ENCODE peak calls at places on chromosomes 16 and 17, in eight cellular contexts. One of them, this sample, is unnamed.

GRCh38 chr17:72525225-72525988 is 404.6 kb downstream of the SOX9 start:
- DNase-seq in HFF-Myc: no peak
- DNase-seq in neural progenitor cell: no peak
- DNase-seq in AG04450: no peak
- DNase-seq in lung: no peak
- DNase-seq in astrocyte of the spinal cord: no peak
- DNase-seq in cardiac fibroblast: no peak
- DNase-seq in BE2C: no peak
- DNase-seq in this sample: no peak

GRCh38 chr16:68756250-68757051 is 19.4 kb downstream of the CDH1 start:
- DNase-seq in BE2C: no peak
- DNase-seq in AG04450: no peak
- DNase-seq in lung: peak; percentile 87
- DNase-seq in HFF-Myc: no peak
- DNase-seq in astrocyte of the spinal cord: no peak
- DNase-seq in cardiac fibroblast: peak; percentile 46
- DNase-seq in neural progenitor cell: no peak
- DNase-seq in this sample: no peak

GRCh38 chr16:711548-712320 is 3.2 kb upstream of the METRN start:
- DNase-seq in AG04450: no peak
- DNase-seq in BE2C: peak; percentile 92
- DNase-seq in lung: peak; percentile 72
- DNase-seq in neural progenitor cell: peak; percentile 91
- DNase-seq in HFF-Myc: no peak
- DNase-seq in astrocyte of the spinal cord: peak; percentile 50
- DNase-seq in cardiac fibroblast: peak; percentile 70
- DNase-seq in this sample: no peak

GRCh38 chr16:67114793-67115192 is 5.1 kb downstream of the PHAF1 start:
- DNase-seq in neural progenitor cell: no peak
- DNase-seq in cardiac fibroblast: no peak
- DNase-seq in lung: no peak
- DNase-seq in BE2C: no peak
- DNase-seq in HFF-Myc: no peak
- DNase-seq in astrocyte of the spinal cord: peak; percentile 6
- DNase-seq in AG04450: no peak
- DNase-seq in this sample: no peak

GRCh38 chr17:27975146-27976011 is 67.1 kb upstream of the NLK start:
- DNase-seq in lung: no peak
- DNase-seq in astrocyte of the spinal cord: peak; percentile 4
- DNase-seq in BE2C: no peak
- DNase-seq in AG04450: peak; percentile 4
- DNase-seq in cardiac fibroblast: peak; percentile 77
- DNase-seq in neural progenitor cell: no peak
- DNase-seq in HFF-Myc: peak; percentile 36
- DNase-seq in this sample: no peak

GRCh38 chr17:35080536-35080935 is 17.0 kb upstream of the RFFL start:
- DNase-seq in neural progenitor cell: no peak
- DNase-seq in cardiac fibroblast: no peak
- DNase-seq in lung: no peak
- DNase-seq in AG04450: no peak
- DNase-seq in HFF-Myc: no peak
- DNase-seq in astrocyte of the spinal cord: no peak
- DNase-seq in BE2C: no peak
- DNase-seq in this sample: no peak

GRCh38 chr16:74695450-74696422 is 4.9 kb downstream of the MLKL start:
- DNase-seq in cardiac fibroblast: peak; percentile 96
- DNase-seq in lung: peak; percentile 91
- DNase-seq in HFF-Myc: peak; percentile 81
- DNase-seq in astrocyte of the spinal cord: peak; percentile 87
- DNase-seq in AG04450: peak; percentile 78
- DNase-seq in neural progenitor cell: peak; percentile 88
- DNase-seq in BE2C: peak; percentile 87
- DNase-seq in this sample: peak; percentile 76

GRCh38 chr16:75764154-75764768 is 38.0 kb upstream of the CPHXL start:
- DNase-seq in lung: peak; percentile 43
- DNase-seq in BE2C: peak; percentile 50
- DNase-seq in astrocyte of the spinal cord: peak; percentile 72
- DNase-seq in AG04450: peak; percentile 32
- DNase-seq in neural progenitor cell: peak; percentile 79
- DNase-seq in cardiac fibroblast: peak; percentile 78
- DNase-seq in HFF-Myc: peak; percentile 43
- DNase-seq in this sample: peak; percentile 9

GRCh38 chr16:87392823-87393679 is 915 bp downstream of the MAP1LC3B start:
- DNase-seq in lung: peak; percentile 57
- DNase-seq in astrocyte of the spinal cord: peak; percentile 54
- DNase-seq in cardiac fibroblast: peak; percentile 55
- DNase-seq in HFF-Myc: no peak
- DNase-seq in neural progenitor cell: peak; percentile 68
- DNase-seq in AG04450: no peak
- DNase-seq in BE2C: peak; percentile 58
- DNase-seq in this sample: no peak

GRCh38 chr16:86576591-86577313 is 1.6 kb upstream of the FOXL1 start:
- DNase-seq in AG04450: peak; percentile 80
- DNase-seq in HFF-Myc: no peak
- DNase-seq in cardiac fibroblast: peak; percentile 43
- DNase-seq in neural progenitor cell: no peak
- DNase-seq in BE2C: no peak
- DNase-seq in astrocyte of the spinal cord: no peak
- DNase-seq in lung: no peak
- DNase-seq in this sample: no peak

GRCh38 chr17:59327136-59327878 is 4.1 kb upstream of the YPEL2 start:
- DNase-seq in lung: no peak
- DNase-seq in BE2C: peak; percentile 22
- DNase-seq in HFF-Myc: no peak
- DNase-seq in cardiac fibroblast: peak; percentile 37
- DNase-seq in astrocyte of the spinal cord: no peak
- DNase-seq in neural progenitor cell: no peak
- DNase-seq in AG04450: no peak
- DNase-seq in this sample: no peak

GRCh38 chr16:88418869-88419268 is 34.2 kb upstream of the ZFPM1 start:
- DNase-seq in BE2C: no peak
- DNase-seq in HFF-Myc: no peak
- DNase-seq in neural progenitor cell: no peak
- DNase-seq in lung: no peak
- DNase-seq in AG04450: no peak
- DNase-seq in astrocyte of the spinal cord: no peak
- DNase-seq in cardiac fibroblast: no peak
- DNase-seq in this sample: no peak

GRCh38 chr17:36921131-36921851 is 16.0 kb upstream of the LHX1 start:
- DNase-seq in AG04450: no peak
- DNase-seq in cardiac fibroblast: peak; percentile 48
- DNase-seq in BE2C: no peak
- DNase-seq in neural progenitor cell: peak; percentile 92
- DNase-seq in HFF-Myc: no peak
- DNase-seq in astrocyte of the spinal cord: peak; percentile 56
- DNase-seq in lung: no peak
- DNase-seq in this sample: peak; percentile 96

GRCh38 chr17:79810138-79811027 is 13.5 kb upstream of the CBX8 start:
- DNase-seq in astrocyte of the spinal cord: peak; percentile 84
- DNase-seq in neural progenitor cell: peak; percentile 97
- DNase-seq in lung: no peak
- DNase-seq in AG04450: no peak
- DNase-seq in cardiac fibroblast: peak; percentile 73
- DNase-seq in BE2C: peak; percentile 94
- DNase-seq in HFF-Myc: no peak
- DNase-seq in this sample: no peak

GRCh38 chr16:76653390-76654026 is 376.3 kb downstream of the CNTNAP4 start:
- DNase-seq in BE2C: peak; percentile 59
- DNase-seq in HFF-Myc: peak; percentile 17
- DNase-seq in cardiac fibroblast: peak; percentile 55
- DNase-seq in lung: no peak
- DNase-seq in AG04450: peak; percentile 4
- DNase-seq in astrocyte of the spinal cord: peak; percentile 46
- DNase-seq in neural progenitor cell: peak; percentile 81
- DNase-seq in this sample: peak; percentile 4

GRCh38 chr16:66524601-66525164 is 25.2 kb downstream of the TK2 start:
- DNase-seq in cardiac fibroblast: no peak
- DNase-seq in HFF-Myc: no peak
- DNase-seq in neural progenitor cell: no peak
- DNase-seq in lung: peak; percentile 55
- DNase-seq in AG04450: no peak
- DNase-seq in astrocyte of the spinal cord: no peak
- DNase-seq in BE2C: no peak
- DNase-seq in this sample: no peak

GRCh38 chr17:72884066-72884465 is 208.4 kb downstream of the SLC39A11 start:
- DNase-seq in AG04450: no peak
- DNase-seq in lung: no peak
- DNase-seq in astrocyte of the spinal cord: no peak
- DNase-seq in HFF-Myc: no peak
- DNase-seq in BE2C: no peak
- DNase-seq in neural progenitor cell: no peak
- DNase-seq in cardiac fibroblast: no peak
- DNase-seq in this sample: no peak

GRCh38 chr16:70750893-70751467 is 50.0 kb downstream of the VAC14 start:
- DNase-seq in astrocyte of the spinal cord: peak; percentile 97
- DNase-seq in cardiac fibroblast: peak; percentile 96
- DNase-seq in AG04450: peak; percentile 96
- DNase-seq in HFF-Myc: no peak
- DNase-seq in BE2C: no peak
- DNase-seq in neural progenitor cell: no peak
- DNase-seq in lung: peak; percentile 82
- DNase-seq in this sample: no peak
- H3K4me3 ChIP-seq in astrocyte of the spinal cord: no peak overlapping the region
- H3K4me3 ChIP-seq in cardiac fibroblast: no peak overlapping the region
- H3K4me3 ChIP-seq in AG04450: no peak overlapping the region
- H3K4me3 ChIP-seq in HFF-Myc: no peak overlapping the region
- H3K4me3 ChIP-seq in BE2C: no peak overlapping the region
- H3K4me3 ChIP-seq in neural progenitor cell: no peak overlapping the region
- H3K4me3 ChIP-seq in lung: no peak overlapping the region
- H3K4me3 ChIP-seq in this sample: no peak overlapping the region

GRCh38 chr17:8175795-8176196 is 384 bp downstream of the TMEM107 start:
- DNase-seq in AG04450: no peak
- DNase-seq in neural progenitor cell: no peak
- DNase-seq in cardiac fibroblast: peak; percentile 23
- DNase-seq in BE2C: no peak
- DNase-seq in HFF-Myc: no peak
- DNase-seq in lung: no peak
- DNase-seq in astrocyte of the spinal cord: no peak
- DNase-seq in this sample: no peak

GRCh38 chr17:8176197-8176940 is at the start of gene TMEM107:
- DNase-seq in neural progenitor cell: peak; percentile 96
- DNase-seq in lung: peak; percentile 88
- DNase-seq in BE2C: peak; percentile 85
- DNase-seq in cardiac fibroblast: peak; percentile 82
- DNase-seq in AG04450: no peak
- DNase-seq in astrocyte of the spinal cord: peak; percentile 81
- DNase-seq in HFF-Myc: no peak
- DNase-seq in this sample: no peak

GRCh38 chr17:8173871-8174322 is 2.3 kb downstream of the TMEM107 start:
- DNase-seq in neural progenitor cell: peak; percentile 65
- DNase-seq in cardiac fibroblast: no peak
- DNase-seq in AG04450: no peak
- DNase-seq in astrocyte of the spinal cord: no peak
- DNase-seq in lung: no peak
- DNase-seq in BE2C: no peak
- DNase-seq in HFF-Myc: no peak
- DNase-seq in this sample: no peak

GRCh38 chr17:8173056-8173870 is 2.9 kb downstream of the TMEM107 start:
- DNase-seq in HFF-Myc: peak; percentile 99
- DNase-seq in neural progenitor cell: peak; percentile 90
- DNase-seq in astrocyte of the spinal cord: peak; percentile 98
- DNase-seq in lung: peak; percentile 81
- DNase-seq in cardiac fibroblast: peak; percentile 99
- DNase-seq in AG04450: peak; percentile 96
- DNase-seq in BE2C: peak; percentile 68
- DNase-seq in this sample: peak; percentile 99

GRCh38 chr17:8176998-8177731 is 985 bp upstream of the TMEM107 start:
- DNase-seq in neural progenitor cell: peak; percentile 15
- DNase-seq in cardiac fibroblast: no peak
- DNase-seq in HFF-Myc: no peak
- DNase-seq in astrocyte of the spinal cord: no peak
- DNase-seq in lung: no peak
- DNase-seq in AG04450: no peak
- DNase-seq in BE2C: no peak
- DNase-seq in this sample: no peak
- H3K4me3 ChIP-seq in neural progenitor cell: peak overlapping the region; percentile 57
- H3K4me3 ChIP-seq in cardiac fibroblast: peak overlapping the region; percentile 76
- H3K4me3 ChIP-seq in HFF-Myc: peak overlapping the region; percentile 53
- H3K4me3 ChIP-seq in astrocyte of the spinal cord: peak overlapping the region; percentile 67
- H3K4me3 ChIP-seq in lung: peak overlapping the region; percentile 55
- H3K4me3 ChIP-seq in AG04450: peak overlapping the region; percentile 75
- H3K4me3 ChIP-seq in BE2C: peak overlapping the region; percentile 67
- H3K4me3 ChIP-seq in this sample: peak overlapping the region; percentile 75

DNA sequence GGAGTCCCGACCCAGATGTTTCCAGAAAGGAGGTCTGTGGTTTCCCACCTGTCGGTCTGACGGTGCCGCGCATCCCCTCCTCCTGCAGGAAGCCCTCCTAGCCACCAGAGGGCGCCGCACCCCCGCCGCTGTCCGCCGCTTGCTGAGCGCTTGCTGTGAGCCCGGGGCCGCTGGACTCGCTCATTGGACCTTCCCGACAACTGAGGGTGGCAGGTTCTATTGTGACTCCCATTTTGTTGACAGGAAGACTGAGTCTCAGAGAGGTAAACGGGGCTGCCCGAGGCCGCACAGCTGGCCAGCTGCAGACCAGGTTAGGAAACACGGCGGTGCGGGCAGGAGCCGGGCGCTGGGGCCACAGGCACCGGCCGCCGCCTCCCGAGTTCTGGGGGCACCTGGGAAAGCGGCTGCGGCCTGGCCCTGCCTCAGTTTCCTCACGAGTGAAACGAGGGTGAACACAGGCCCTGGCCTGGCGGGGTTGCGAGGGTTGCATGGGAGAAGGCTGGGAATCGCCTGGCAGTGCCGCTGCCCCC is 191.1 kb upstream of the CIBAR2 start:
- DNase-seq in HFF-Myc: no peak
- DNase-seq in lung: peak; percentile 62
- DNase-seq in astrocyte of the spinal cord: peak; percentile 17
- DNase-seq in AG04450: no peak
- DNase-seq in cardiac fibroblast: peak; percentile 32
- DNase-seq in neural progenitor cell: peak; percentile 80
- DNase-seq in BE2C: no peak
- DNase-seq in this sample: no peak
- H3K4me3 ChIP-seq in HFF-Myc: no peak overlapping the region
- H3K4me3 ChIP-seq in lung: no peak overlapping the region
- H3K4me3 ChIP-seq in astrocyte of the spinal cord: no peak overlapping the region
- H3K4me3 ChIP-seq in AG04450: no peak overlapping the region
- H3K4me3 ChIP-seq in cardiac fibroblast: no peak overlapping the region
- H3K4me3 ChIP-seq in neural progenitor cell: peak overlapping the region; percentile 36
- H3K4me3 ChIP-seq in BE2C: no peak overlapping the region
- H3K4me3 ChIP-seq in this sample: no peak overlapping the region

GRCh38 chr17:66056148-66056547 is 135.8 kb downstream of the CEP112 start:
- DNase-seq in HFF-Myc: no peak
- DNase-seq in cardiac fibroblast: no peak
- DNase-seq in neural progenitor cell: no peak
- DNase-seq in lung: no peak
- DNase-seq in AG04450: no peak
- DNase-seq in astrocyte of the spinal cord: no peak
- DNase-seq in BE2C: no peak
- DNase-seq in this sample: no peak

DNA sequence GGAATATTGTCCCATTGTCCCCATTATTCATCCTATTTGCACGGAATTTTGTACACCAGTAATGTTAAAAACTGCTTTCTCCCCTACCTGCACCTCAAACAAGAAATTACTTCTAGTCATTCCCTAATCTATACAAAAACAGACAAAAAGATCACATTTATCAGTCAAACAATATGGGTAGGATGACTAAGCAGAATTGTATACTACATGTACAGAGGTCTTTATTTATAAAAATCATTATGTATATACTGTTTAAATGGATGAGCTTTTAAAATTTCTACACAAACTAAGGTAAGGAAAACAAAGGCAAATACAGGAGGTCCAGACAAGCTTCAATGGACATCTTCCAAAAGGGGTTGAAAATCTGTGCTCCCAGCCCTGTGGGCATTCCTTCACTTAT is 137.7 kb downstream of the CEP112 start:
- DNase-seq in AG04450: no peak
- DNase-seq in cardiac fibroblast: no peak
- DNase-seq in BE2C: no peak
- DNase-seq in neural progenitor cell: no peak
- DNase-seq in astrocyte of the spinal cord: no peak
- DNase-seq in lung: no peak
- DNase-seq in HFF-Myc: no peak
- DNase-seq in this sample: no peak
- H3K4me3 ChIP-seq in AG04450: no peak overlapping the region
- H3K4me3 ChIP-seq in cardiac fibroblast: no peak overlapping the region
- H3K4me3 ChIP-seq in BE2C: no peak overlapping the region
- H3K4me3 ChIP-seq in neural progenitor cell: no peak overlapping the region
- H3K4me3 ChIP-seq in astrocyte of the spinal cord: no peak overlapping the region
- H3K4me3 ChIP-seq in lung: no peak overlapping the region
- H3K4me3 ChIP-seq in HFF-Myc: no peak overlapping the region
- H3K4me3 ChIP-seq in this sample: no peak overlapping the region